ENCODE peak calls at places on chromosomes 16 and 17, in eight cellular contexts. F is Peyer's patch, E is lower leg skin, G is HFF-Myc, C is AG09309, T is choroid plexus epithelial cell, P is GM12864, D is cardiac fibroblast. J is an unnamed sample.
A peak's percentile ranks its signal among the peaks of the same experiment; 100 is the strongest.

GRCh38 chr16:66476328-66477027 is 49.4 kb downstream of the BEAN1 start:
- DNase-seq in F (peak; percentile 31), E (no peak), G (no peak), C (no peak), T (peak; percentile 64), P (no peak), D (no peak), J (no peak)

GRCh38 chr16:67198238-67198734 is 645 bp upstream of the ELMO3 start:
- DNase-seq in F (no peak), E (no peak), G (no peak), C (no peak), T (no peak), P (no peak), D (peak; percentile 35), J (no peak)

GRCh38 chr17:76384222-76384986 is at the start of gene SPHK1:
- DNase-seq in F (peak; percentile 40), E (peak; percentile 41), G (no peak), C (no peak), T (peak; percentile 87), P (no peak), D (peak; percentile 81), J (no peak)

GRCh38 chr16:87921236-87921773 is 15.0 kb downstream of the CA5A start:
- DNase-seq in F (no peak), E (no peak), G (no peak), C (no peak), T (no peak), P (no peak), D (no peak), J (no peak)

GRCh38 chr17:73231363-73231762 is 30.3 kb downstream of the CPSF4L start:
- DNase-seq in F (no peak), E (no peak), G (no peak), C (no peak), T (peak; percentile 43), P (no peak), D (peak; percentile 33), J (no peak)

GRCh38 chr16:88651276-88651988 is 579 bp upstream of the CYBA start:
- DNase-seq in F (peak; percentile 96), E (peak; percentile 40), G (no peak), C (no peak), T (peak; percentile 45), P (peak; percentile 85), D (peak; percentile 48), J (no peak)

GRCh38 chr17:20234266-20234665 is 225.1 kb downstream of the SPECC1 start:
- DNase-seq in F (no peak), E (no peak), G (no peak), C (no peak), T (no peak), P (peak; percentile 50), D (no peak), J (no peak)

GRCh38 chr16:64440421-64440831 is 681.4 kb downstream of the CDH11 start:
- DNase-seq in F (no peak), E (peak; percentile 24), G (peak; percentile 95), C (peak; percentile 95), T (peak; percentile 94), P (no peak), D (peak; percentile 98), J (peak; percentile 90)

GRCh38 chr16:17329412-17329811 is 141.3 kb downstream of the XYLT1 start:
- DNase-seq in F (no peak), E (no peak), G (no peak), C (no peak), T (no peak), P (no peak), D (no peak), J (no peak)

GRCh38 chr16:49528035-49528434 is 154.4 kb downstream of the C16orf78 start:
- DNase-seq in F (no peak), E (no peak), G (no peak), C (no peak), T (peak; percentile 56), P (no peak), D (peak; percentile 33), J (no peak)
- H3K4me3 ChIP-seq in F (peak overlapping the region; percentile 15), E (no peak overlapping the region), G (no peak overlapping the region), C (peak overlapping the region; percentile 8), T (peak overlapping the region; percentile 54), P (no peak overlapping the region), D (peak overlapping the region; percentile 11), J (peak overlapping the region; percentile 29)

DNA sequence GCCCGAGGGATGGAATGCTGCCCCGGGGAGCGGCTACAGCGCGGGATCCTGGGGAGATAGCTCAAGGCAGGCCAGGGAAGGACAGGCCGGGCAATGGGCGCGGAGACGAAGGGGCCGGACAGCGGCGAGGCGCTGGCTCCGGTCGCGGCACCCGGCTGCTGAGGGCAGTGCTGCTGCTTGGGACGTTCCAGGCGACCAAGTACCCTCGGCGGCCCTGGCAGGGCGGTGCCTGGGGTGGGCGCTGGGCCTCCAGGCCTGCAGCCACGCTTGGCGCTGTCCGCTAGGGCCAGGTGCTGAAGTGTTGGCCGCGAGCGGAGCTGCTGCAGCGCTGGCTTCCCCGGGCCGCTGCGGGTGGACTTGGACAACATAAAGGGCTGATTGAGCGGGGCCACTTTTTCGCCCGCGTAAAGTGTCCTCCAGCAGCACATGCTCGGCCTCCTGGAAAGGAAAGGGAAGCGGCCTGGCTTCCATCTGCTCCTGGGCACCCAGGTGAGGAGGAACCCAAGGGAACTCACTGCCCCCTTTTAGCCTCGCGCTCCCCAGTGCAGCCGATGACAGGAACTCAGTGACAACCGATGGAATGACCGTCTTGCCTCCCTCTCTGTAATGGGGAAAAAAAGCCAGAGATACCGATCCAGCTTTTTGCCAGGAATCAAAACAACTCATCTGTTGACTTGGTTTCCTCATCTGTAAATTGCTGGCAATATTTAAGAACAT is 23.7 kb downstream of the CLEC3A start:
- DNase-seq in F (no peak), E (no peak), G (peak; percentile 3), C (no peak), T (peak; percentile 67), P (no peak), D (peak; percentile 41), J (peak; percentile 4)
- H3K4me3 ChIP-seq in F (no peak overlapping the region), E (no peak overlapping the region), G (no peak overlapping the region), C (no peak overlapping the region), T (no peak overlapping the region), P (no peak overlapping the region), D (no peak overlapping the region), J (no peak overlapping the region)

DNA sequence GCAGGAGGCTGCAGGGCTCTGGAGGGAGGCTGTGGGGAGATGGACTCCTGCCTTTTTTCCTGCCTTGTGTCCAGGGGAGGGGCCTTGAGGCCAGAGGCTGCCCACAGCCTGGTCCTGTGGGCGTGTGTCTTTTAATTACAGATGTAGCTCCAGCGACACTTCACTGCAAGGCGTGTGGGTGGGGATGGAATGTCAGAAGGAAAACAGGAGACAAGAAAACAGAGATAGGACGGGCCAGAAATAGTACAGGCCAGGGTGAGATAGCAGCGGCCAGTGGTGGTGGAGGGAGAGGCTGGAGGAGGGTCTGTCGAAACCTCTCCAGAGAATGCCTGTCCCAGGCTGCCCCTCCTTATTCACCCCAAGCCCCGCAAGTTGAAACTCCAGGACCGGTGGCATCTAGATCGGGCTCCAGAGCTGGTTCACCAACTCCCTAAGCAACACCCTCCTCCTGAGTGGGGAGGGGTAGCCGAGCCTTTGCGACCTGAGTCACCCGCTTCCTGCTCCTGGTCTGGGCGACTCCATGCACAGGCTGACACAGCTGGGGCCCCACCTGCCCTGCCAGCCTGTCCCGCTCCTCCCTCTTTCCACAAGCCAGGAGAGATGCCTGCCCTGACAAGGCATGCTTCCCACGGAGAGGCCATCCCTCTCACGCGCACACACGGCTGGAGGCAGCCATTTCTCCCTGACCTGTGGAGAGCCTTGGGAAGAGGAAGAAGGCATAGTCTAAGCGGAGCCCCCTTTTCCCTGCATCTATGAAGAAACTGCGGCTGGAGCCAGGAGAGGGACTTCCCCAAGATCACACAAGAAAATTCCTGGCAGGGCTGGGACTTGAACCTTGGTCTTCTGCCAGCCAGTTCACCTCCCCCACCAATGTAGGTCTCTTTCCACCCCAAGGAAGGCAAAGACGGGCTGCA is 6.6 kb upstream of the JUP start:
- DNase-seq in F (no peak), E (no peak), G (no peak), C (no peak), T (peak; percentile 64), P (no peak), D (peak; percentile 49), J (no peak)
- H3K4me3 ChIP-seq in F (no peak overlapping the region), E (no peak overlapping the region), G (no peak overlapping the region), C (no peak overlapping the region), T (no peak overlapping the region), P (no peak overlapping the region), D (no peak overlapping the region), J (no peak overlapping the region)

GRCh38 chr17:17724991-17725852 is 44.0 kb downstream of the RAI1 start:
- DNase-seq in F (no peak), E (no peak), G (no peak), C (no peak), T (no peak), P (no peak), D (no peak), J (no peak)

GRCh38 chr17:17726721-17727060 is 45.4 kb downstream of the RAI1 start:
- DNase-seq in F (no peak), E (no peak), G (no peak), C (no peak), T (no peak), P (no peak), D (no peak), J (no peak)

GRCh38 chr17:17727111-17727659 is 45.9 kb downstream of the RAI1 start:
- DNase-seq in F (no peak), E (no peak), G (no peak), C (no peak), T (no peak), P (no peak), D (no peak), J (no peak)

GRCh38 chr17:17724307-17724921 is 43.2 kb downstream of the RAI1 start:
- DNase-seq in F (peak; percentile 18), E (no peak), G (no peak), C (no peak), T (peak; percentile 61), P (no peak), D (peak; percentile 55), J (no peak)

GRCh38 chr17:17725853-17726720 is 44.8 kb downstream of the RAI1 start:
- DNase-seq in F (no peak), E (no peak), G (no peak), C (no peak), T (no peak), P (no peak), D (no peak), J (no peak)
- H3K4me3 ChIP-seq in F (no peak overlapping the region), E (no peak overlapping the region), G (no peak overlapping the region), C (no peak overlapping the region), T (peak overlapping the region; percentile 70), P (no peak overlapping the region), D (no peak overlapping the region), J (no peak overlapping the region)

DNA sequence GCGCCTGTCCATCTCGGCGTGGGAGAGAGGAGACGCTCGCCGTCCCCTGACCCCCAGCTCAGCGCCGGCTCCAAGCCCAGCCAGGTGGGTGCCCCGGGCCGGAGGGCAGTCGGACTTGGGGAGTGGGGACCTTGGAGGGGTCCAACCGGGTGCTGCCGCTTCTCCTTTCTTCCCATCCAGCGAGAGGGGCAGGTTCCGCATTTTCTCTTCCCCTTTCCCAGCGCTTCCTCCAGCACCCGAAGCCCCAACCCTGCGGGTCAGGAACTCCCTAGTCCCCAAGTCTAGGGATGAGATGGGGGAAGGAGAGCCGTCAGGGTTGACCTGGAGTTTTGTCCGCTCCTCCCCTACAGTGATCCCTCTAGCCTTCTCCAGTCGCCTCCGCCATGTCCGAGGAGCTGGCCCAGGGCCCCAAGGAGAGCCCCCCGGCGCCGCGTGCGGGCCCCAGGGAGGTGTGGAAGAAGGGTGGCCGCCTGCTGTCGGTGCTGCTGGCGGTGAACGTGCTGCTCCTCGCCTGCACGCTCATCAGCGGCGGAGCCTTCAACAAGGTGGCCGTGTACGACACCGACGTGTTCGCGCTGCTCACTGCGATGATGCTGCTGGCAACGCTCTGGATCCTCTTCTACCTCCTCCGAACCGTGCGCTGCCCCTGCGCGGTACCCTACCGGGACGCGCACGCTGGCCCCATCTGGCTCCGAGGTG is at the start of gene OTOP2:
- DNase-seq in F (no peak), E (no peak), G (no peak), C (no peak), T (no peak), P (no peak), D (no peak), J (no peak)
- H3K4me3 ChIP-seq in F (peak within 1 kb of the TSS; percentile 15), E (peak within 1 kb of the TSS; percentile 13), G (no peak within 1 kb of the TSS), C (no peak within 1 kb of the TSS), T (no peak within 1 kb of the TSS), P (no peak within 1 kb of the TSS), D (no peak within 1 kb of the TSS), J (peak within 1 kb of the TSS; percentile 36)